ENCODE peak calls at places on chromosomes 1 and 21, in six cellular contexts. Y, S, K, H, F and X are unnamed samples.

GRCh38 chr1:147842578-147842977 is 60.0 kb upstream of the GJA8 start:
- DNase-seq in Y (no peak), F (no peak), H (no peak), S (no peak), K (no peak), X (no peak)

GRCh38 chr1:93673159-93673657 is 8.4 kb downstream of the BCAR3 start:
- DNase-seq in K (no peak), S (no peak), Y (peak), F (peak), H (peak), X (no peak)

GRCh38 chr1:215899901-215900300 is 332.8 kb downstream of the KCTD3 start:
- DNase-seq in Y (no peak), H (no peak), S (no peak), F (no peak), K (no peak), X (no peak)

GRCh38 chr1:210915890-210916507 is 217.9 kb downstream of the KCNH1 start:
- DNase-seq in K (no peak), Y (no peak), H (peak), S (no peak), F (no peak), X (no peak)

GRCh38 chr1:20462397-20462796 is 23.6 kb downstream of the CAMK2N1 start:
- DNase-seq in H (no peak), Y (no peak), F (no peak), K (no peak), S (no peak), X (no peak)

GRCh38 chr1:161206411-161207140 is 4.4 kb downstream of the NDUFS2 start:
- DNase-seq in Y (peak), H (peak), F (no peak), K (no peak), S (no peak), X (no peak)

GRCh38 chr1:235417101-235417697 is 50.0 kb downstream of the TBCE start:
- DNase-seq in S (peak), H (peak), F (peak), Y (peak), K (peak), X (peak)

GRCh38 chr1:30757196-30757949 is at the start of gene LAPTM5:
- DNase-seq in S (no peak), H (no peak), K (no peak), Y (no peak), F (no peak), X (no peak)

GRCh38 chr21:38159355-38159754 is 97.4 kb upstream of the KCNJ15 start:
- DNase-seq in Y (peak), F (peak), H (peak), S (peak), K (peak), X (peak)

GRCh38 chr1:1033009-1033587 is 13.2 kb downstream of the AGRN start:
- DNase-seq in H (peak), K (peak), Y (peak), F (peak), S (peak), X (peak)

GRCh38 chr1:151131832-151132675 is 14.4 kb downstream of the SEMA6C start:
- DNase-seq in F (no peak), Y (no peak), K (peak), H (peak), S (peak), X (no peak)
- H3K4me2 ChIP-seq in F (peak), Y (no peak), K (peak), H (no peak), S (peak), X (peak)

DNA sequence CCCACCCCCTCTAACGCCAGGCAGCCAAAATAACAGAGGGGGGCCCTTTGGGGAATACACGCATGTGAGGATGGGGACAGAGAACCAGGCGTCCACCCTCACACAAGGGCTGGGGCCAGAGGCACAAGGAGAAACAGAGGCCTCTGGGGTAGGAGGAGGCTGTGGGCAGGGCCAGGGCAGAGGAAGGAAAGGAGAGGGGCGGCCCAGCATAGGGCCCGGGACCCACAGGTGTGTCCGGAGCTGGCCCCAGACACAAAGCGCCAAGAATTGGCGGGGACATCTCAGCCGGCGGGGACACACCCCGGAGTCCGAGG is 6.7 kb downstream of the PLEKHG5 start:
- DNase-seq in F (no peak), H (no peak), S (no peak), K (no peak), Y (no peak), X (no peak)
- H4K8ac ChIP-seq in F (peak), H (peak), S (no peak), K (peak), Y (peak), X (no peak)

GRCh38 chr1:113654883-113655282 is 104.4 kb downstream of the PHTF1 start:
- DNase-seq in H (no peak), K (no peak), F (no peak), Y (no peak), S (no peak), X (no peak)

GRCh38 chr1:113657556-113658063 is 101.7 kb downstream of the PHTF1 start:
- DNase-seq in F (no peak), H (no peak), S (no peak), K (no peak), Y (no peak), X (no peak)

GRCh38 chr1:113659010-113659409 is 100.3 kb downstream of the PHTF1 start:
- DNase-seq in K (no peak), Y (no peak), H (no peak), S (no peak), F (no peak), X (no peak)

GRCh38 chr1:113660053-113660452 is 99.2 kb downstream of the PHTF1 start:
- DNase-seq in F (no peak), H (no peak), K (no peak), S (no peak), Y (no peak), X (no peak)

GRCh38 chr1:113657126-113657525 is 102.2 kb downstream of the PHTF1 start:
- DNase-seq in Y (no peak), H (no peak), F (no peak), S (no peak), K (no peak), X (no peak)
- H2AFZ ChIP-seq in Y (no peak), H (no peak), F (no peak), S (no peak), K (no peak), X (no peak)

DNA sequence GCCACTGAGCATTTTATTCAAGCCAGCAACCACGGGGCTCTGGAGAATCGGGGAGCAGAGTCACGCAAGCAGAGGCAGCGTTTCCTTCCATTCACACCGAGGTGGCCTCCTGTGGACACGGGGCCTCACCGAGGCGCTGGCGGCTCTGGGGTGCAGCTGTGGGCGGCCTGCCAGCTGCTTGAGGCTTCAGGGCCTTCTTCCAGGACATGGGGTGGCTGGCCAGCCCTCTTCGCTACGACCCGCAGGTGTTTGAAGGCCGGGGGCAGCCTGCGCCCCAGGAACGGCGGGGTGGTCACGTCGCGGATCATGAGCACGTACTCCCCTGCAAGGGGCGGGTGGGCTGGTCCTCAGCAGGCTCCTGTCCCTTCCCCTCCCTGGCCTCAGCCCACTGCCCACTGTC is 70.1 kb downstream of the MORN1 start:
- DNase-seq in Y (no peak), H (no peak), F (no peak), S (no peak), K (no peak), X (no peak)
- H3K4me2 ChIP-seq in Y (no peak), H (no peak), F (peak), S (no peak), K (no peak), X (peak)

GRCh38 chr1:87335175-87335992 is 6.7 kb downstream of the LMO4 start:
- DNase-seq in K (peak), H (peak), Y (peak), S (peak), F (peak), X (no peak)
- H4K8ac ChIP-seq in K (peak), H (no peak), Y (peak), S (no peak), F (peak), X (no peak)

GRCh38 chr1:68511254-68511653 is 14.4 kb upstream of the DEPDC1 start:
- DNase-seq in H (no peak), F (no peak), Y (no peak), S (no peak), K (no peak), X (no peak)

GRCh38 chr1:68516066-68516465 is 19.2 kb upstream of the DEPDC1 start:
- DNase-seq in S (no peak), Y (no peak), H (no peak), K (no peak), F (no peak), X (no peak)
- H2AFZ ChIP-seq in S (no peak), Y (no peak), H (no peak), K (no peak), F (no peak), X (no peak)

DNA sequence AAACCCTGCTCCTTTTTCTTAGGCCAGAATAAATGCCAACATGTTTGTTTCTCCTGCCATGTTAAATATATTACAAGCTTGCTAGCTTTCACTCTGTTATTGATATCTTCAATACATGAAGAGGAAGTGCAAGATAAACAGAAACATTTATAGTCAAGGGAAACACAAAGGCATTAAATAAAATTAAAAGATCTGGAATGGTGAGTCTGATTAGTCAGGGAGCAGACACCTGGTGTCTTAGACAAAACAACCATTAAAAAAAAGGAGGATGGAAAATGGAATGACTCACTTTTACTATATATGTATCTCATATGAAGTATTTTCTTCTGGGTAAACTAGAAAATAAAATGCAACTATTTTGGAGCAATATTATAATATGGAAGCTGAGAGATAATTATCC is 123.3 kb downstream of the SMYD3 start:
- DNase-seq in H (no peak), K (no peak), F (no peak), Y (no peak), S (no peak), X (no peak)
- H3K4me2 ChIP-seq in H (no peak), K (no peak), F (no peak), Y (no peak), S (no peak), X (no peak)

GRCh38 chr21:45557611-45558043 is 15.4 kb upstream of the SLC19A1 start:
- DNase-seq in Y (no peak), K (no peak), S (no peak), F (no peak), H (no peak), X (no peak)
- H4K8ac ChIP-seq in Y (no peak), K (no peak), S (no peak), F (no peak), H (no peak), X (no peak)